ENCODE peak calls at places on chromosomes 2 and 18, in ten cellular contexts. A is mucosa of descending colon, Z is HS-27A, N is COLO829, D is activated T-cell treated with anti-CD3 and anti-CD28 coated beads for 1 hour, S is NCI-H1092 treated with DMSO at 0.1 percent for 48 hours, W is kidney tubule cell, X is GM18507, G is right lobe of liver, L is T-cell. R is an unnamed sample.

GRCh38 chr18:5415665-5416064 is 120.1 kb upstream of the ZBTB14 start:
- DNase-seq in W (no peak), L (no peak), X (no peak), A (no peak), N (no peak), G (no peak), Z (no peak), D (no peak), S (no peak), R (no peak)

GRCh38 chr2:45577426-45577825 is 33.6 kb downstream of the SRBD1 start:
- DNase-seq in D (no peak), L (no peak), N (no peak), G (no peak), W (no peak), Z (no peak), X (no peak), S (no peak), A (no peak), R (no peak)

GRCh38 chr2:81583311-81584108 is 1279.0 kb upstream of the LRRTM1 start:
- DNase-seq in N (no peak), S (no peak), Z (no peak), L (no peak), X (no peak), A (no peak), G (peak), D (no peak), W (no peak), R (no peak)

GRCh38 chr2:209113030-209113429 is 310.8 kb upstream of the MAP2 start:
- DNase-seq in S (no peak), N (no peak), D (no peak), A (no peak), L (no peak), X (no peak), G (no peak), Z (no peak), W (no peak), R (no peak)

GRCh38 chr2:234421-234820 is 29.4 kb downstream of the SH3YL1 start:
- DNase-seq in N (no peak), W (no peak), A (no peak), D (no peak), L (no peak), S (no peak), Z (no peak), X (no peak), G (no peak), R (no peak)

GRCh38 chr2:85768713-85769112 is 14.9 kb downstream of the ATOH8 start:
- DNase-seq in A (peak), D (no peak), X (no peak), L (no peak), S (peak), Z (no peak), N (no peak), G (peak), W (no peak), R (no peak)

GRCh38 chr18:79392226-79392625 is 3.5 kb upstream of the NFATC1 start:
- DNase-seq in G (no peak), X (no peak), D (no peak), L (no peak), W (no peak), N (no peak), A (no peak), S (no peak), Z (no peak), R (no peak)

GRCh38 chr18:36849288-36850011 is 20.5 kb downstream of the KIAA1328 start:
- DNase-seq in N (no peak), W (peak), S (no peak), Z (peak), G (no peak), A (no peak), D (no peak), X (no peak), L (no peak), R (no peak)

GRCh38 chr2:1750935-1751767 is 6.8 kb upstream of the PXDN start:
- DNase-seq in Z (no peak), W (peak), X (no peak), A (peak), S (peak), D (peak), G (peak), L (no peak), N (peak), R (peak)

GRCh38 chr2:128411431-128411830 is 92.8 kb upstream of the HS6ST1 start:
- DNase-seq in N (no peak), X (no peak), Z (no peak), G (peak), D (no peak), A (no peak), S (no peak), L (no peak), W (no peak), R (no peak)

GRCh38 chr2:24594283-24594682 is 103.2 kb downstream of the NCOA1 start:
- DNase-seq in L (no peak), Z (no peak), N (no peak), W (no peak), X (no peak), D (no peak), G (no peak), S (no peak), A (no peak), R (no peak)

GRCh38 chr2:237180987-237181386 is 95.3 kb downstream of the COPS8 start:
- DNase-seq in L (no peak), W (no peak), G (no peak), Z (no peak), S (no peak), A (no peak), D (no peak), X (no peak), N (no peak), R (no peak)

GRCh38 chr18:21740724-21741510 is at the start of gene MIB1:
- DNase-seq in G (peak), D (peak), X (peak), N (no peak), A (peak), S (peak), W (peak), L (no peak), Z (peak), R (no peak)

GRCh38 chr2:234146087-234146826 is 95.8 kb downstream of the SPP2 start:
- DNase-seq in N (peak), L (no peak), D (no peak), X (no peak), A (no peak), Z (no peak), S (no peak), G (no peak), W (peak), R (peak)

GRCh38 chr2:120436885-120437603 is 91.1 kb downstream of the INHBB start:
- DNase-seq in X (peak), L (no peak), D (no peak), S (peak), G (peak), N (peak), A (peak), W (peak), Z (no peak), R (peak)

GRCh38 chr2:110764931-110765330 is 32.6 kb downstream of the ACOXL start:
- DNase-seq in A (no peak), S (no peak), G (no peak), L (no peak), D (no peak), N (no peak), Z (no peak), W (no peak), X (no peak), R (no peak)

R was measured in bronchial epithelial cell.